ENCODE peak calls at places on chromosomes 3 and 15, in four cellular contexts. F is right cardiac atrium, K is thoracic aorta, A is progenitor cell of endocrine pancreas. M is an unnamed sample.

GRCh38 chr15:52112203-52112750 is 298 bp downstream of the BCL2L10 start:
- DNase-seq in K (no peak), A (no peak), F (peak; percentile 55), M (no peak)

GRCh38 chr3:5504135-5504534 is 316.6 kb downstream of the EDEM1 start:
- DNase-seq in K (no peak), A (no peak), F (no peak), M (no peak)

GRCh38 chr15:68495221-68495950 is 63.4 kb upstream of the ITGA11 start:
- DNase-seq in K (no peak), A (no peak), F (no peak), M (no peak)

GRCh38 chr3:122074621-122075265 is 19.6 kb downstream of the CD86 start:
- DNase-seq in K (peak; percentile 9), A (no peak), F (peak; percentile 81), M (peak; percentile 30)

GRCh38 chr3:43581343-43581742 is 40.5 kb downstream of the ANO10 start:
- DNase-seq in K (no peak), A (no peak), F (no peak), M (no peak)

GRCh38 chr3:81490541-81491288 is 270.7 kb downstream of the GBE1 start:
- DNase-seq in F (peak; percentile 57), A (peak; percentile 73), K (peak; percentile 75), M (peak; percentile 26)

GRCh38 chr3:30626443-30627181 is 20.2 kb downstream of the TGFBR2 start:
- DNase-seq in K (no peak), A (no peak), F (no peak), M (no peak)

GRCh38 chr3:122100591-122101491 is 45.7 kb downstream of the CD86 start:
- DNase-seq in F (no peak), K (no peak), A (no peak), M (no peak)

GRCh38 chr15:32718082-32718821 is 448 bp downstream of the GREM1 start:
- DNase-seq in K (no peak), A (no peak), F (peak; percentile 47), M (no peak)

GRCh38 chr3:128262457-128262856 is 109.2 kb downstream of the EEFSEC start:
- DNase-seq in F (no peak), A (no peak), K (no peak), M (no peak)

GRCh38 chr3:9448071-9448470 is 50.7 kb downstream of the SETD5 start:
- DNase-seq in A (no peak), F (no peak), K (no peak), M (no peak)

GRCh38 chr15:90154861-90155626 is 46.1 kb upstream of the SEMA4B start:
- DNase-seq in A (no peak), F (no peak), K (no peak), M (no peak)

M was measured in gastrocnemius medialis.